ENCODE peak calls at places on chromosomes 7 and 10, in seven cellular contexts. Q is neural progenitor cell, S is HFFc6, Y is cardiac muscle cell, J is lower leg skin, I is IMR-90, K is GM13977. X is an unnamed sample.

GRCh38 chr7:142915315-142915714 is 18.2 kb downstream of the TRPV5 start:
- DNase-seq in Q (no peak), S (no peak), Y (no peak), J (no peak), I (no peak), K (no peak), X (no peak)

GRCh38 chr10:77498210-77498609 is 139.4 kb downstream of the KCNMA1 start:
- DNase-seq in Q (no peak), S (no peak), Y (no peak), J (no peak), I (no peak), K (no peak), X (no peak)

GRCh38 chr10:26554246-26554645 is 116.1 kb downstream of the APBB1IP start:
- DNase-seq in Q (no peak), S (no peak), Y (no peak), J (no peak), I (no peak), K (no peak), X (no peak)

GRCh38 chr10:103732339-103732738 is 123.0 kb downstream of the SH3PXD2A start:
- DNase-seq in Q (no peak), S (no peak), Y (no peak), J (no peak), I (no peak), K (no peak), X (no peak)

GRCh38 chr10:29924436-29924835 is 134.9 kb downstream of the JCAD start:
- DNase-seq in Q (no peak), S (no peak), Y (no peak), J (no peak), I (no peak), K (no peak), X (no peak)

GRCh38 chr7:23600251-23600650 is 3.1 kb downstream of the CCDC126 start:
- DNase-seq in Q (no peak), S (peak), Y (no peak), J (no peak), I (no peak), K (no peak), X (no peak)

GRCh38 chr10:119654540-119654939 is 3.4 kb downstream of the BAG3 start:
- DNase-seq in Q (no peak), S (no peak), Y (peak), J (peak), I (no peak), K (no peak), X (no peak)

GRCh38 chr7:24665564-24666294 is 91.5 kb downstream of the GSDME start:
- DNase-seq in Q (peak), S (peak), Y (peak), J (peak), I (peak), K (peak), X (peak)

GRCh38 chr7:106386958-106387357 is 102.2 kb upstream of the NAMPT start:
- DNase-seq in Q (no peak), S (no peak), Y (no peak), J (no peak), I (no peak), K (no peak), X (no peak)

GRCh38 chr10:132511092-132511491 is 26.5 kb upstream of the INPP5A start:
- DNase-seq in Q (no peak), S (no peak), Y (no peak), J (no peak), I (no peak), K (no peak), X (no peak)

GRCh38 chr10:12492016-12492415 is 142.7 kb downstream of the CAMK1D start:
- DNase-seq in Q (no peak), S (no peak), Y (no peak), J (no peak), I (no peak), K (no peak), X (no peak)

GRCh38 chr10:102731222-102731800 is 12.4 kb upstream of the WBP1L start:
- DNase-seq in Q (no peak), S (no peak), Y (no peak), J (no peak), I (no peak), K (no peak), X (no peak)

GRCh38 chr10:108060246-108060645 is 895.7 kb upstream of the SORCS1 start:
- DNase-seq in Q (peak), S (no peak), Y (no peak), J (no peak), I (no peak), K (no peak), X (no peak)

GRCh38 chr7:90570373-90570959 is 25.7 kb upstream of the CDK14 start:
- DNase-seq in Q (no peak), S (no peak), Y (peak), J (no peak), I (peak), K (no peak), X (no peak)

GRCh38 chr7:78225534-78225933 is 427.0 kb downstream of the PHTF2 start:
- DNase-seq in Q (no peak), S (peak), Y (peak), J (no peak), I (peak), K (no peak), X (no peak)

GRCh38 chr10:69382382-69383117 is 34.2 kb downstream of the TACR2 start:
- DNase-seq in Q (no peak), S (peak), Y (peak), J (no peak), I (peak), K (no peak), X (no peak)

GRCh38 chr10:69384320-69384719 is 32.4 kb downstream of the TACR2 start:
- DNase-seq in Q (no peak), S (no peak), Y (no peak), J (no peak), I (no peak), K (no peak), X (no peak)

GRCh38 chr10:69385454-69386350 is 31.0 kb downstream of the TACR2 start:
- DNase-seq in Q (no peak), S (no peak), Y (no peak), J (peak), I (no peak), K (no peak), X (no peak)

GRCh38 chr10:69379800-69380199 is 36.9 kb downstream of the TACR2 start:
- DNase-seq in Q (no peak), S (no peak), Y (no peak), J (no peak), I (no peak), K (no peak), X (no peak)

GRCh38 chr10:69383485-69384089 is 33.1 kb downstream of the TACR2 start:
- DNase-seq in Q (no peak), S (peak), Y (peak), J (no peak), I (peak), K (no peak), X (no peak)
- TF ChIP-seq CTCF in Q (no peak), S (peak), Y (peak), J (no peak), I (peak), K (no peak), X (peak)

GRCh38 chr10:173741-174140 is 38.5 kb downstream of the ZMYND11 start:
- DNase-seq in Q (no peak), S (no peak), Y (no peak), J (no peak), I (no peak), K (no peak), X (no peak)

GRCh38 chr10:182441-183201 is 47.4 kb downstream of the ZMYND11 start:
- DNase-seq in Q (no peak), S (peak), Y (peak), J (no peak), I (peak), K (peak), X (no peak)

GRCh38 chr10:178723-179122 is 43.5 kb downstream of the ZMYND11 start:
- DNase-seq in Q (no peak), S (no peak), Y (no peak), J (no peak), I (peak), K (no peak), X (no peak)

GRCh38 chr10:176677-177076 is 41.4 kb downstream of the ZMYND11 start:
- DNase-seq in Q (no peak), S (no peak), Y (no peak), J (no peak), I (no peak), K (no peak), X (no peak)

GRCh38 chr10:178208-178607 is 43.0 kb downstream of the ZMYND11 start:
- DNase-seq in Q (no peak), S (peak), Y (peak), J (no peak), I (peak), K (no peak), X (peak)
- TF ChIP-seq CTCF in Q (peak), S (peak), Y (peak), J (no peak), I (peak), K (peak), X (peak)

GRCh38 chr7:7709263-7709662 is 9.1 kb downstream of the RPA3 start:
- DNase-seq in Q (peak), S (no peak), Y (no peak), J (no peak), I (no peak), K (no peak), X (no peak)
- TF ChIP-seq CTCF in Q (no peak), S (no peak), Y (no peak), J (no peak), I (no peak), K (no peak), X (no peak)

GRCh38 chr10:124629842-124630241 is 114.3 kb downstream of the FAM53B start:
- DNase-seq in Q (no peak), S (no peak), Y (no peak), J (no peak), I (no peak), K (no peak), X (no peak)

GRCh38 chr10:124629410-124629809 is 114.8 kb downstream of the FAM53B start:
- DNase-seq in Q (no peak), S (no peak), Y (no peak), J (no peak), I (no peak), K (no peak), X (no peak)

GRCh38 chr10:124632064-124632531 is 112.1 kb downstream of the FAM53B start:
- DNase-seq in Q (peak), S (no peak), Y (peak), J (no peak), I (no peak), K (no peak), X (no peak)

GRCh38 chr10:124628676-124629021 is 115.5 kb downstream of the FAM53B start:
- DNase-seq in Q (no peak), S (no peak), Y (no peak), J (no peak), I (no peak), K (no peak), X (no peak)

DNA sequence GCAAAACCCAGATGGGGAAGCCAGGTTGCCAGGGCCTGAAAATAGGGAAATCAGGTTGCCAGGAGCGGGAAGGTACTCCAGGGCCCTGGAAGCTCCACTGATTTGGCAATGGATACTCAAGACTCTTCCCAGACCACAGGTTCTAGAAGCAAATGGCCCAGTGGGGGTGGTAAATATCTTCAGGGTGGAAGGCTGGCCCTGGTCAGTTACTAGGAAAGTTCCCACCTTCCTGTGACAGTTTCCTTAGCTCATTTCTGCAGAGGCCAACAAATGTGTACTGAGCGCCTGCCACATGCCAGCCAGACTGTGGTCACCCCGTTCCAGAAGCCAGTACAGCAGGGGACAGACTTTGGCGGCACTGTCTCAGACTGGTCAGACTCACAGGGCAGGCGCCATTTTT is 113.6 kb downstream of the FAM53B start:
- DNase-seq in Q (no peak), S (no peak), Y (no peak), J (no peak), I (no peak), K (no peak), X (no peak)
- TF ChIP-seq CTCF in Q (no peak), S (no peak), Y (no peak), J (no peak), I (no peak), K (no peak), X (no peak)

GRCh38 chr10:23194966-23195845 is 3.1 kb downstream of the PTF1A start:
- DNase-seq in Q (peak), S (no peak), Y (no peak), J (no peak), I (no peak), K (no peak), X (no peak)
- TF ChIP-seq CTCF in Q (no peak), S (no peak), Y (no peak), J (no peak), I (no peak), K (no peak), X (no peak)

GRCh38 chr10:99432881-99433280 is 2.5 kb upstream of the GOT1 start:
- DNase-seq in Q (no peak), S (no peak), Y (no peak), J (no peak), I (no peak), K (no peak), X (no peak)

GRCh38 chr10:99435986-99436633 is 5.7 kb upstream of the GOT1 start:
- DNase-seq in Q (peak), S (peak), Y (peak), J (no peak), I (peak), K (peak), X (peak)

GRCh38 chr10:99431190-99431549 is 746 bp upstream of the GOT1 start:
- DNase-seq in Q (peak), S (peak), Y (peak), J (peak), I (peak), K (no peak), X (peak)

GRCh38 chr10:99432047-99432446 is 1.6 kb upstream of the GOT1 start:
- DNase-seq in Q (no peak), S (no peak), Y (no peak), J (no peak), I (no peak), K (no peak), X (no peak)

GRCh38 chr10:99433378-99434020 is 3.1 kb upstream of the GOT1 start:
- DNase-seq in Q (no peak), S (no peak), Y (no peak), J (no peak), I (no peak), K (no peak), X (no peak)
- TF ChIP-seq CTCF in Q (peak), S (peak), Y (peak), J (no peak), I (no peak), K (peak), X (no peak)

GRCh38 chr7:45111298-45112223 is at the start of gene TBRG4:
- DNase-seq in Q (peak), S (peak), Y (peak), J (peak), I (peak), K (peak), X (peak)
- TF ChIP-seq CTCF in Q (peak), S (peak), Y (peak), J (peak), I (peak), K (peak), X (peak)